ENCODE peak calls at places on chromosome 21, in four cellular contexts. One of them, this sample, is unnamed. For H3K4me1, the result is how much of the 10 kb centered on the place peaks cover.

GRCh38 chr21:27371688-27372331 is 404.9 kb upstream of the ADAMTS5 start:
- DNase-seq in mammary epithelial cell: no peak
- DNase-seq in right cardiac atrium: no peak
- DNase-seq in DND-41: no peak
- DNase-seq in this sample: no peak

GRCh38 chr21:39385299-39386145 is 36.6 kb upstream of the HMGN1 start:
- DNase-seq in DND-41: no peak
- DNase-seq in mammary epithelial cell: peak
- DNase-seq in right cardiac atrium: peak
- DNase-seq in this sample: peak

GRCh38 chr21:39156024-39156423 is 27.2 kb downstream of the PSMG1 start:
- DNase-seq in right cardiac atrium: no peak
- DNase-seq in DND-41: no peak
- DNase-seq in mammary epithelial cell: no peak
- DNase-seq in this sample: no peak

GRCh38 chr21:36640260-36641244 is 58.4 kb upstream of the SIM2 start:
- DNase-seq in mammary epithelial cell: no peak
- DNase-seq in right cardiac atrium: no peak
- DNase-seq in DND-41: no peak
- DNase-seq in this sample: no peak

GRCh38 chr21:46160563-46161179 is 5.3 kb upstream of the FTCD start:
- DNase-seq in right cardiac atrium: peak
- DNase-seq in mammary epithelial cell: no peak
- DNase-seq in DND-41: no peak
- DNase-seq in this sample: no peak

GRCh38 chr21:39660191-39660590 is 47.5 kb downstream of the B3GALT5 start:
- DNase-seq in DND-41: no peak
- DNase-seq in mammary epithelial cell: no peak
- DNase-seq in right cardiac atrium: no peak
- DNase-seq in this sample: no peak

GRCh38 chr21:35153671-35154070 is 104.6 kb upstream of the RUNX1 start:
- DNase-seq in right cardiac atrium: no peak
- DNase-seq in mammary epithelial cell: no peak
- DNase-seq in DND-41: no peak
- DNase-seq in this sample: no peak

GRCh38 chr21:32257952-32258785 is 20.7 kb downstream of the MIS18A start:
- DNase-seq in DND-41: peak
- DNase-seq in mammary epithelial cell: peak
- DNase-seq in right cardiac atrium: peak
- DNase-seq in this sample: peak

DNA sequence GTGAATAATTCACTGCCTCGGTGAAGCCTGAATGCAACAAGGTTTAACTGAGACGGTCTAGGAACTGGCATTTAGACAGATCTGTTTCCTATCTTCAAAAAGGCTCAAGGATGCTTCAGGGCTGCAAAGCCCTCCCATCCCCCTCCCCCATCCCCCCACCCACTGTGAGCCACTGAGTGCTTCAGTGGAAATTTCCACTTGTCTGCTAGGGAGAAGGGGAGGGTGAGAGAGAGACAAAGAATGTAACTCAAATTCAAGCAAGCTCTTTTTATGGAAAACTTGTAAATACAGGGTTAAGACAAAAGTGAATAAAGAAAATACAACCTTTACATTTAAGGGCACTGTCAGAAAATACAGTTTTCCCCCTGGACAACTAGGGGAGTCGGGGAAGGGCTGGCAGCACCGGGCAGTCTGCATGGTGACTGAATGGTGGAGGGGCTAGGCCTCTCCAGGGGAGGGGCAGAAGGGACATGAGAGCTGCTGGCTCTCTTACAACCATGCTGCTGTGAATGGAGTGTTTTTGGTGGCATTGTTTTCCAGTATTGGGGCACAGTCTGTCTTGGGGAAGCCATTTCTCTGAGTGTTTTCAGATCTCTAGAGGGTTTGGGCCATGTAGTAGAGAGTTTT is 56.7 kb downstream of the MRPS6 start:
- DNase-seq in right cardiac atrium: no peak
- DNase-seq in DND-41: peak
- DNase-seq in mammary epithelial cell: no peak
- DNase-seq in this sample: no peak
- H3K27ac ChIP-seq in right cardiac atrium: peak
- H3K27ac ChIP-seq in DND-41: peak
- H3K27ac ChIP-seq in mammary epithelial cell: no peak
- H3K27ac ChIP-seq in this sample: no peak

GRCh38 chr21:42111470-42111743 is 40.3 kb downstream of the UMODL1 start:
- DNase-seq in DND-41: no peak
- DNase-seq in mammary epithelial cell: no peak
- DNase-seq in right cardiac atrium: peak
- DNase-seq in this sample: no peak
- H3K4me1 ChIP-seq in DND-41: under half
- H3K4me1 ChIP-seq in mammary epithelial cell: under half
- H3K4me1 ChIP-seq in right cardiac atrium: under half
- H3K4me1 ChIP-seq in this sample: under half

GRCh38 chr21:37877171-37877570 is 39.1 kb downstream of the KCNJ6 start:
- DNase-seq in right cardiac atrium: no peak
- DNase-seq in mammary epithelial cell: peak
- DNase-seq in DND-41: no peak
- DNase-seq in this sample: no peak
- H3K27ac ChIP-seq in right cardiac atrium: no peak
- H3K27ac ChIP-seq in mammary epithelial cell: no peak
- H3K27ac ChIP-seq in DND-41: no peak
- H3K27ac ChIP-seq in this sample: no peak

GRCh38 chr21:16767201-16767600 is 745.6 kb upstream of the CXADR start:
- DNase-seq in right cardiac atrium: no peak
- DNase-seq in mammary epithelial cell: no peak
- DNase-seq in DND-41: no peak
- DNase-seq in this sample: no peak

GRCh38 chr21:16773206-16773605 is 739.6 kb upstream of the CXADR start:
- DNase-seq in DND-41: no peak
- DNase-seq in mammary epithelial cell: no peak
- DNase-seq in right cardiac atrium: no peak
- DNase-seq in this sample: no peak

GRCh38 chr21:16770279-16770678 is 742.6 kb upstream of the CXADR start:
- DNase-seq in mammary epithelial cell: no peak
- DNase-seq in DND-41: no peak
- DNase-seq in right cardiac atrium: no peak
- DNase-seq in this sample: no peak

GRCh38 chr21:16768096-16768495 is 744.7 kb upstream of the CXADR start:
- DNase-seq in DND-41: no peak
- DNase-seq in mammary epithelial cell: no peak
- DNase-seq in right cardiac atrium: no peak
- DNase-seq in this sample: no peak
- H3K4me1 ChIP-seq in DND-41: under half
- H3K4me1 ChIP-seq in mammary epithelial cell: under half
- H3K4me1 ChIP-seq in right cardiac atrium: under half
- H3K4me1 ChIP-seq in this sample: under half

DNA sequence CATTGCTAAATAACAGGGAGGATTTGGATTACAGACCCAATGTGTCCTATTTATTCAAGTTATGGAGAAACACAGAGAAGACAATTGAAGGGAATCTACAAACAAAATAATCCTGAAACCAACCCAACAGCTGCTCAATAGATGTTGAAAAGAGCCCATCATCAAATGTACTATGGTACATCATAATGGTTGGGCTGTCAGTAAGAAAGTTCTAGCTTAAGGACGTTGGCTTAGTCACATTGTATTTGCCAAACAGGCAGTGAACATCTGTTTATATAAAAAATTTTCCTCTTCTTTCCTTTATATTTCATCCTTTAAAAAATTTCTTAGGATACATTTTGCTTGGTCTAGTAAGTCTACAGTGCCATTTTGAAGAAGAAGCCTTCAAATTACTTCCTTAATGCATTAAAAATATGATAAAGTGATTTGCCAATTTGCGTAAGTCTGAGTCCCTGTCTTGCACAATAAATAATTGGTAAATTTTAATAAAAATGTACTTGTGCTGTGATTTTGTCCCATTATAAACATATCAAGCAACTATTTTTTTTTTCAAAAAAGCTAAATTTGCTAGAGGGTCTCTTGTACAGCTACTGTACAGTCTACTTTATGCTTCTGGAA is 14.4 kb downstream of the MAP3K7CL start:
- DNase-seq in right cardiac atrium: no peak
- DNase-seq in mammary epithelial cell: peak
- DNase-seq in DND-41: no peak
- DNase-seq in this sample: no peak
- H3K27ac ChIP-seq in right cardiac atrium: no peak
- H3K27ac ChIP-seq in mammary epithelial cell: peak
- H3K27ac ChIP-seq in DND-41: peak
- H3K27ac ChIP-seq in this sample: no peak

DNA sequence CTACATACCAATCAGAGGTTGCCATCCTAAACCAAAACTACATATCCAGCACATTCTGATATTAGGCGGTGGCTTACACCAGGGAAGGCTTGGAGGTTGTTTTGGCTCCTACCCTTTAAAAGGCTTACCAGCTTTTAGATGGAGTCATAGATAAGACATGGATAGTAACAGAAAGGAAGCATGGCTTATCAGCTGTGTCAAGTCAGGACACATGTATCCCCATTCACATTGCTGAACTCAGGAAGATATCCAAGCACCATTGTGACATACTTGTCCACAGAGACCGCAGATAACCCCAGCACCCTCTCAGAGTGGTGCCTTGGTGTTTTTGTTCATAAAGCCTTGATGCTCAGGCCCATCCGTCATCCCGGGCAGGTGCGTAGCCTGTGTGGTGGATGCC is 39.7 kb downstream of the ADARB1 start:
- DNase-seq in right cardiac atrium: no peak
- DNase-seq in mammary epithelial cell: no peak
- DNase-seq in DND-41: no peak
- DNase-seq in this sample: no peak
- H3K4me1 ChIP-seq in right cardiac atrium: under half
- H3K4me1 ChIP-seq in mammary epithelial cell: under half
- H3K4me1 ChIP-seq in DND-41: under half
- H3K4me1 ChIP-seq in this sample: under half

GRCh38 chr21:14688412-14688811 is 142.3 kb upstream of the SAMSN1 start:
- DNase-seq in DND-41: no peak
- DNase-seq in mammary epithelial cell: no peak
- DNase-seq in right cardiac atrium: no peak
- DNase-seq in this sample: no peak
- H3K27ac ChIP-seq in DND-41: no peak
- H3K27ac ChIP-seq in mammary epithelial cell: no peak
- H3K27ac ChIP-seq in right cardiac atrium: no peak
- H3K27ac ChIP-seq in this sample: no peak

DNA sequence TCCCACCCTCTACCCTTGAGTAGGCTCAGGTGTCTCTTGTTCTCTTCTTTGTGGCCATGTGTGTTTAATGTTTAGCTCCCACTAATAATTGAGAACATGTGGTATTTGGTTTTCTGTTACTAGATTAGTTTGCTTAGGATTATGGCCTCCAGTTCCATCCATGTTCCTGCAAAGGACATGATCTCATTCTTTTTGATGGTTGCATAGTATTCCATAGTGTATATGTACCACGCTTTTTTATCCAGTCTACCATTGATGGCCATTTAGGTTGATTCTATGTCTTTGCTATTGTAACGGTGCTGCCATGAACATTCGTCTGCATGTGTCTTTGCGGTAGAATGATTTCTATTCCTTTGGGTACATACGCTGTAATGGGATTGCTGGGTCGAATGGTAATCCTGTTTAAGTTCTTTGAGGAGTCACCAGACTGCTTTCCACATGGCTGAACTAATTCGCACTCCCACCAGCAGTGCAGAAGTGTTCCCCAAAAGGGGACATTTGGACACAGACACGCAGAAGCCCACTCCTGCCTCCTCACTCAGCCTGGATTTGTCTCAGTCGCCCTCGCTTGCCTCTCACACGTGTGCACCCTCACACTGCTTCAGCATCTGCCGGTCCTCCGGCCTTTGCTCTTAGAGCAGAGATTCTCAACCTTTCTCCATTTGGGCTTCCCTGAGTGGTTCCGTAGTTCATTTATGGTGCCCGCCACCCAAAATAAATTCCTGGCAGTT is 3.7 kb downstream of the MX2 start:
- DNase-seq in DND-41: no peak
- DNase-seq in right cardiac atrium: no peak
- DNase-seq in mammary epithelial cell: no peak
- DNase-seq in this sample: no peak
- H3K4me1 ChIP-seq in DND-41: half or more
- H3K4me1 ChIP-seq in right cardiac atrium: under half
- H3K4me1 ChIP-seq in mammary epithelial cell: under half
- H3K4me1 ChIP-seq in this sample: half or more

GRCh38 chr21:22813201-22813600 is 1815.0 kb downstream of the NCAM2 start:
- DNase-seq in mammary epithelial cell: no peak
- DNase-seq in right cardiac atrium: no peak
- DNase-seq in DND-41: no peak
- DNase-seq in this sample: no peak
- H3K27ac ChIP-seq in mammary epithelial cell: no peak
- H3K27ac ChIP-seq in right cardiac atrium: no peak
- H3K27ac ChIP-seq in DND-41: no peak
- H3K27ac ChIP-seq in this sample: no peak

GRCh38 chr21:44305691-44306090 is 5.8 kb downstream of the PFKL start:
- DNase-seq in mammary epithelial cell: no peak
- DNase-seq in right cardiac atrium: no peak
- DNase-seq in DND-41: no peak
- DNase-seq in this sample: no peak

GRCh38 chr21:44304041-44304738 is 4.3 kb downstream of the PFKL start:
- DNase-seq in mammary epithelial cell: no peak
- DNase-seq in DND-41: no peak
- DNase-seq in right cardiac atrium: no peak
- DNase-seq in this sample: no peak

GRCh38 chr21:44304846-44305245 is 5.0 kb downstream of the PFKL start:
- DNase-seq in right cardiac atrium: no peak
- DNase-seq in DND-41: peak
- DNase-seq in mammary epithelial cell: no peak
- DNase-seq in this sample: no peak

GRCh38 chr21:44301961-44302406 is 2.1 kb downstream of the PFKL start:
- DNase-seq in right cardiac atrium: peak
- DNase-seq in mammary epithelial cell: no peak
- DNase-seq in DND-41: no peak
- DNase-seq in this sample: no peak

DNA sequence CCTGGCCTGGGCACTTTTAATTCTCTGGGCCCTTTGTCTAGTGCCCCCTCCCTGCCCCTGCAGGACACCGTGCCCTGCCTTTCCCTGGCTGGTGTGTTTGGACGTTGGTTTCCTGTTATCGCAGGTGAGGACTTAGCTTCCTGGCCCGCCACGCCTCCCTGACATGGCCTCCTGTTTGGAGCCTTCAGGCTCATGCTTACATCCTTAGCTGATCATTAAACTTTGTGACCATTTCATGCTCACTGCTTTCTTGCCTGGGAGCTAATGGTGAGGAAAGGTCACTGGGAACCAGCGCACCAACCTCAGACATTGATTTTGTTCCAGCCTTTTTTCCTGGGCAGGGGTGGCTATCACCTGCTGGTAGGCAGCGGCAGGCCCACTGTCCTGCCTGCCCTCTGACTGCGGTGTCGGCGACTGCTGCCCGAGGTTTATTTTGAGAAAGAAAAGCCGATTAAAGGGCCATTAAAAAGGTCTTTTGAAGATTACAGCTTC is 3.7 kb downstream of the PFKL start:
- DNase-seq in right cardiac atrium: no peak
- DNase-seq in DND-41: no peak
- DNase-seq in mammary epithelial cell: no peak
- DNase-seq in this sample: no peak
- H3K4me1 ChIP-seq in right cardiac atrium: under half
- H3K4me1 ChIP-seq in DND-41: under half
- H3K4me1 ChIP-seq in mammary epithelial cell: under half
- H3K4me1 ChIP-seq in this sample: half or more

This sample was measured in CD4-positive, alpha-beta memory T cell.